ENCODE peak calls at places on chromosome 21, in four cellular contexts. One of them, this sample, is unnamed.

GRCh38 chr21:36615274-36615964 is 83.5 kb upstream of the SIM2 start:
- DNase-seq in HEK293T: peak; percentile 59
- DNase-seq in WTC11: peak; percentile 53
- DNase-seq in HepG2: peak; percentile 40
- DNase-seq in this sample: no peak

GRCh38 chr21:23541571-23541970 is 2065.7 kb downstream of the MRPL39 start:
- DNase-seq in HEK293T: no peak
- DNase-seq in WTC11: no peak
- DNase-seq in HepG2: no peak
- DNase-seq in this sample: no peak

GRCh38 chr21:28069446-28069845 is 923.2 kb downstream of the LTN1 start:
- DNase-seq in HEK293T: no peak
- DNase-seq in WTC11: no peak
- DNase-seq in HepG2: no peak
- DNase-seq in this sample: no peak

GRCh38 chr21:15895142-15896106 is 165.6 kb downstream of the USP25 start:
- DNase-seq in HEK293T: no peak
- DNase-seq in WTC11: no peak
- DNase-seq in HepG2: no peak
- DNase-seq in this sample: no peak

GRCh38 chr21:28541371-28542112 is 451.1 kb downstream of the LTN1 start:
- DNase-seq in HEK293T: no peak
- DNase-seq in WTC11: no peak
- DNase-seq in HepG2: no peak
- DNase-seq in this sample: no peak

GRCh38 chr21:38973552-38973951 is 167.8 kb downstream of the ETS2 start:
- DNase-seq in HEK293T: no peak
- DNase-seq in WTC11: no peak
- DNase-seq in HepG2: no peak
- DNase-seq in this sample: no peak

GRCh38 chr21:36079010-36079649 is 9.3 kb downstream of the CBR1 start:
- DNase-seq in HEK293T: no peak
- DNase-seq in WTC11: no peak
- DNase-seq in HepG2: no peak
- DNase-seq in this sample: peak; percentile 36

GRCh38 chr21:20882462-20883415 is 115.5 kb upstream of the NCAM2 start:
- DNase-seq in HEK293T: peak; percentile 26
- DNase-seq in WTC11: peak; percentile 47
- DNase-seq in HepG2: no peak
- DNase-seq in this sample: peak; percentile 56

GRCh38 chr21:18403685-18404084 is at the start of gene TMPRSS15:
- DNase-seq in HEK293T: no peak
- DNase-seq in WTC11: no peak
- DNase-seq in HepG2: no peak
- DNase-seq in this sample: no peak

GRCh38 chr21:43196789-43197188 is 28.0 kb downstream of the CRYAA start:
- DNase-seq in HEK293T: no peak
- DNase-seq in WTC11: peak; percentile 3
- DNase-seq in HepG2: no peak
- DNase-seq in this sample: no peak
- TF ChIP-seq ELF4 in HEK293T: no peak
- TF ChIP-seq ELF4 in WTC11: no peak
- TF ChIP-seq ELF4 in HepG2: no peak
- TF ChIP-seq ELF4 in this sample: no peak

DNA sequence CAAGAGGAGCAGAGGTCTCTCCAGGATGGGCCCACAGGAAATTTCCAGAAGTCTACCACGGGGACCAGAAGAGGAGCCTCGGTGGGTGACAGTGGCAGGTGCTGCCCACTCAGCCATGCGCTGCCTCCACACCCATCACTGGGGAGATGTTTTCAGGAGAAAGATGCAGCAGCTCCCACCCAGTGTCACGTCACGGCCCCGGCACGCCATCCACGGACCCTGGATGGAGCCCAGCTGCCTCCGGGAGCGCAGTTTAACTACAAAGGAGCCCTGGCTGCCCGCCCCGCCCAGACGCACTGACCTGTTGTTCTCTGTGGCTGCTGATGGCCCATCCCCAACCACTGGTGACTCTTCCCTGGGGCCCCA is 6.8 kb downstream of the TSPEAR start:
- DNase-seq in HEK293T: no peak
- DNase-seq in WTC11: peak; percentile 60
- DNase-seq in HepG2: no peak
- DNase-seq in this sample: no peak
- TF ChIP-seq ELF4 in HEK293T: no peak
- TF ChIP-seq ELF4 in WTC11: no peak
- TF ChIP-seq ELF4 in HepG2: no peak
- TF ChIP-seq ELF4 in this sample: no peak

GRCh38 chr21:45593162-45594022 is 50.1 kb upstream of the PCBP3 start:
- DNase-seq in HEK293T: no peak
- DNase-seq in WTC11: peak; percentile 7
- DNase-seq in HepG2: peak; percentile 6
- DNase-seq in this sample: peak; percentile 7
- TF ChIP-seq ELF4 in HEK293T: no peak
- TF ChIP-seq ELF4 in WTC11: no peak
- TF ChIP-seq ELF4 in HepG2: no peak
- TF ChIP-seq ELF4 in this sample: peak; percentile 13

GRCh38 chr21:44456207-44456914 is 1.1 kb downstream of the LRRC3 start:
- DNase-seq in HEK293T: no peak
- DNase-seq in WTC11: no peak
- DNase-seq in HepG2: no peak
- DNase-seq in this sample: no peak
- TF ChIP-seq ELF4 in HEK293T: no peak
- TF ChIP-seq ELF4 in WTC11: no peak
- TF ChIP-seq ELF4 in HepG2: no peak
- TF ChIP-seq ELF4 in this sample: no peak

DNA sequence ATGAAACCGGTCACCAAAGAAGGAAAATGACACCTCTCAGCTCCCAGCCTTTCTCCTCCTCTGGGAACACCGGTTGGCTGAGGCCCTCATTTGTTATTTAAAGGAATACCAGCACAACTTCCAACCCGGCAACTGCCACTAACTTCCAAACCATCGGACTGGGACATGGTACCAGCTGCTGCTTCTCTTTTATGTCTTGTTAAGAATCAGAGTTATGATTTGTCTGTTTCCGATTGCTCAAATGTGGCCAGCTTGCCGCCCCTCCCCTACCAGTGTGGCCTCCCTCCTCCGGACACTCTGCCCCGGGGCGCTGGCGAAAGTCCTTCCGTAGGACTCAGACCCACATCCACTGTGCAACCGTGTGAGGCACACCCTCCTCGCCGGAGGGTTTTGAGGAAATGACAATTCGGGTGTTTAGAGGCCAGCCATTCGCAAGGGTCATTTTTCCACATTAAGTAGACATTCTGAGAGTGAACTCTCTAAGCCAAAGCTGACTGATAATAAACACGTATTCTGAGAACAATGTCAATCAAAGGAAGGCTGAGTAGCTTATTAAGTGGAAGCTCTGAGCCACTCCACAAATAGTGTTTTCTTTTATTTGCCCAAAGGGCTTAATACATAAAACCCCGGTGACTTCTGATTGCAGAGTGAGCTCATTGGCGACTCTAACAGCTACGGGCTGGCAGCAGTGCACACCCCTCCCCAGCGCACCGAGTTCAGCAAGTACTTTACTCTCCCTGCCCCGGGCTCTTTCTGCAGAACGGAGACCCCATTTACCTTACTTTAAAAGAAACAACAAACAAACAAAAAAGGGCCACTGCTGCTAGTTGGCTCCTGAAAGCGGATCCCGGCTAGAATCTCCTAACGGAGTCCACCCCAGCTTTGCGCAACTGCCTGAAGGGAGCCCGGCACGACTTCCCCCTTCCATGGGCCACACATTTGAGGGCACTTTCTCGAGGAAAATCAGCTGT is 5.4 kb downstream of the RIPK4 start:
- DNase-seq in HEK293T: no peak
- DNase-seq in WTC11: no peak
- DNase-seq in HepG2: peak; percentile 38
- DNase-seq in this sample: no peak
- TF ChIP-seq ELF4 in HEK293T: no peak
- TF ChIP-seq ELF4 in WTC11: no peak
- TF ChIP-seq ELF4 in HepG2: no peak
- TF ChIP-seq ELF4 in this sample: no peak

GRCh38 chr21:17371470-17371869 is 141.4 kb upstream of the CXADR start:
- DNase-seq in HEK293T: no peak
- DNase-seq in WTC11: no peak
- DNase-seq in HepG2: no peak
- DNase-seq in this sample: no peak
- TF ChIP-seq ELF4 in HEK293T: no peak
- TF ChIP-seq ELF4 in WTC11: no peak
- TF ChIP-seq ELF4 in HepG2: no peak
- TF ChIP-seq ELF4 in this sample: no peak